ENCODE peak calls at places on chromosomes 11 and 22, in ten cellular contexts. O is thoracic aorta; D is gastrocnemius medialis; H is mammary epithelial cell; P is adrenal gland; Y is A549; S is CD8-positive, alpha-beta T cell; V is OCI-LY7; L is sigmoid colon; G is stomach. R is an unnamed sample.

GRCh38 chr11:15871904-15872303 is 484.4 kb downstream of the SOX6 start:
- DNase-seq in O (no peak), D (no peak), L (no peak), S (no peak), V (no peak), G (no peak), Y (no peak), H (no peak), P (no peak), R (no peak)

GRCh38 chr22:19121631-19122142 is 525 bp downstream of the DGCR2 start:
- DNase-seq in G (peak; percentile 65), V (peak; percentile 52), Y (peak; percentile 15), L (peak; percentile 80), H (peak; percentile 54), O (no peak), P (peak; percentile 67), S (peak; percentile 39), D (peak; percentile 95), R (peak; percentile 54)

GRCh38 chr22:19896665-19897355 is 42.1 kb upstream of the GNB1L start:
- DNase-seq in H (no peak), P (no peak), S (peak; percentile 43), V (peak; percentile 87), Y (no peak), L (no peak), D (no peak), G (no peak), O (no peak), R (no peak)

GRCh38 chr22:25045176-25045575 is 92.7 kb downstream of the KIAA1671 start:
- DNase-seq in O (no peak), G (no peak), H (no peak), P (no peak), L (no peak), V (no peak), Y (no peak), D (no peak), S (no peak), R (no peak)

GRCh38 chr22:39114157-39114511 is 17.1 kb downstream of the APOBEC3H start:
- DNase-seq in O (no peak), V (no peak), H (no peak), S (no peak), G (no peak), L (no peak), P (no peak), Y (no peak), D (no peak), R (no peak)

GRCh38 chr11:95991101-95991500 is 67.2 kb upstream of the MTMR2 start:
- DNase-seq in S (no peak), P (no peak), L (no peak), G (no peak), H (peak; percentile 35), V (no peak), O (no peak), D (no peak), Y (no peak), R (no peak)

GRCh38 chr11:122559734-122560382 is 95.7 kb upstream of the UBASH3B start:
- DNase-seq in V (no peak), S (no peak), H (peak; percentile 20), L (no peak), G (no peak), D (no peak), O (no peak), Y (peak; percentile 38), P (no peak), R (no peak)

GRCh38 chr11:46491661-46492331 is 100.2 kb upstream of the CHRM4 start:
- DNase-seq in G (no peak), L (no peak), S (no peak), H (no peak), V (no peak), D (no peak), O (no peak), Y (no peak), P (no peak), R (no peak)

GRCh38 chr11:11789735-11790369 is 51.9 kb upstream of the USP47 start:
- DNase-seq in G (no peak), Y (peak; percentile 41), V (peak; percentile 8), P (no peak), S (no peak), O (no peak), L (no peak), H (no peak), D (no peak), R (no peak)

GRCh38 chr22:37609240-37610152 is 862 bp downstream of the GGA1 start:
- DNase-seq in L (no peak), P (peak; percentile 39), H (peak; percentile 32), Y (peak; percentile 36), S (no peak), O (no peak), G (no peak), V (peak; percentile 51), D (no peak), R (peak; percentile 53)

GRCh38 chr11:121654506-121655480 is 202.0 kb upstream of the SORL1-AS1 start:
- DNase-seq in G (no peak), H (no peak), P (no peak), V (no peak), Y (no peak), L (no peak), S (no peak), D (no peak), O (no peak), R (no peak)

GRCh38 chr11:64564419-64564818 is 26.6 kb upstream of the SLC22A12 start:
- DNase-seq in D (no peak), L (no peak), V (no peak), Y (no peak), G (no peak), S (no peak), P (no peak), O (no peak), H (no peak), R (no peak)

GRCh38 chr11:64566042-64566914 is 24.7 kb upstream of the SLC22A12 start:
- DNase-seq in H (peak; percentile 70), D (no peak), P (peak; percentile 93), V (peak; percentile 72), L (peak; percentile 87), G (peak; percentile 41), S (no peak), Y (peak; percentile 93), O (no peak), R (no peak)

GRCh38 chr11:64563966-64564365 is 27.1 kb upstream of the SLC22A12 start:
- DNase-seq in D (no peak), P (no peak), H (no peak), Y (no peak), S (no peak), O (no peak), L (no peak), V (no peak), G (no peak), R (no peak)

GRCh38 chr11:64566915-64567882 is 23.8 kb upstream of the SLC22A12 start:
- DNase-seq in V (no peak), G (no peak), H (no peak), D (no peak), O (no peak), Y (no peak), L (no peak), S (no peak), P (no peak), R (no peak)

GRCh38 chr11:64564947-64565889 is 25.8 kb upstream of the SLC22A12 start:
- DNase-seq in O (no peak), D (no peak), G (no peak), H (no peak), V (peak; percentile 17), Y (no peak), L (no peak), S (no peak), P (no peak), R (no peak)
- TF ChIP-seq CTCF in O (no peak), D (no peak), G (no peak), H (no peak), V (peak; percentile 58), Y (peak; percentile 13), L (no peak), S (no peak), P (no peak), R (no peak)

GRCh38 chr11:27363576-27364115 is 631 bp upstream of the CCDC34 start:
- DNase-seq in H (no peak), P (no peak), G (no peak), O (no peak), L (no peak), D (no peak), Y (no peak), S (no peak), V (peak; percentile 4), R (no peak)
- H3K27ac ChIP-seq in H (peak overlapping the region; percentile 78), P (no peak overlapping the region), G (peak overlapping the region; percentile 73), O (no peak overlapping the region), L (peak overlapping the region; percentile 29), D (no peak overlapping the region), Y (peak overlapping the region; percentile 92), S (peak overlapping the region; percentile 46), V (peak overlapping the region; percentile 36), R (peak overlapping the region; percentile 56)

GRCh38 chr11:72072348-72072747 is 8.0 kb downstream of the NUMA1 start:
- DNase-seq in D (no peak), G (no peak), L (no peak), O (no peak), S (no peak), P (peak; percentile 63), H (peak; percentile 70), V (peak; percentile 65), Y (no peak), R (no peak)

GRCh38 chr11:72067676-72068075 is 12.7 kb downstream of the NUMA1 start:
- DNase-seq in S (no peak), L (no peak), G (no peak), D (no peak), O (no peak), P (no peak), Y (no peak), V (no peak), H (no peak), R (no peak)

GRCh38 chr11:72069200-72069599 is 11.1 kb downstream of the NUMA1 start:
- DNase-seq in O (no peak), D (no peak), V (no peak), P (no peak), S (no peak), Y (no peak), G (no peak), H (no peak), L (no peak), R (no peak)

GRCh38 chr11:72070486-72070885 is 9.9 kb downstream of the NUMA1 start:
- DNase-seq in O (no peak), G (no peak), Y (no peak), V (no peak), D (no peak), S (no peak), H (no peak), P (no peak), L (no peak), R (no peak)

DNA sequence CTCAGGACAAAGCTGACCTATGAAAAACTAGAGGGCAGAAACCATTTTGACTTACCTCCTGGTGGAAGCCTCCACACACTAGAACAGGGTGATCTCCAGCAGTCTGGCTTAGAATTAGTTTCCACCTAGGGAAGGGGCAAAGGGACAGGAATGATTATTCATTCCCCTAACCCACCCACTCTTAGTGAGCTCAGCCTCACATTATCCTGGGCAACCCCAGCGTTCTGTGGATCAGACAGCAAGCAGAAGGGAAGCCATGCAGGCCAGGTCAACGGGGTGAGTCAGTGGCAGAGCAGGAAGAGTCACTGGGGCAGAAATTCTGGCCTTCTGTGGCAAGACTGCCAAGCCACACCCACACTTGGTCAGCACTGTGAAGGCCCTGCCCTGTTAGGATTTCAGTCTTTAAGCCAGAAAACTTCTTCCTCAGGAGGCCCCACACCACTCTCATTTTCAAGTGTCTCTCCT is 10.5 kb downstream of the NUMA1 start:
- DNase-seq in S (no peak), P (peak; percentile 93), H (peak; percentile 74), L (peak; percentile 89), D (peak; percentile 88), O (peak; percentile 85), G (peak; percentile 78), Y (peak; percentile 59), V (no peak), R (peak; percentile 75)
- H3K4me3 ChIP-seq in S (no peak overlapping the region), P (no peak overlapping the region), H (peak overlapping the region; percentile 4), L (no peak overlapping the region), D (peak overlapping the region; percentile 5), O (peak overlapping the region; percentile 39), G (no peak overlapping the region), Y (no peak overlapping the region), V (no peak overlapping the region), R (no peak overlapping the region)

GRCh38 chr11:112453601-112454577 is 193.2 kb upstream of the PLET1 start:
- DNase-seq in G (peak; percentile 47), S (peak; percentile 31), O (no peak), Y (peak; percentile 25), P (peak; percentile 58), H (peak; percentile 20), V (peak; percentile 17), D (peak; percentile 17), L (no peak), R (no peak)
- TF ChIP-seq CTCF in G (no peak), S (peak; percentile 18), O (peak; percentile 37), Y (no peak), P (peak; percentile 28), H (peak; percentile 65), V (peak; percentile 70), D (peak; percentile 38), L (peak; percentile 18), R (peak; percentile 41)

R was measured in heart left ventricle.